ENCODE peak calls at places on chromosomes 3 and 15, in ten cellular contexts. Q is astrocyte of the spinal cord; T is bronchial epithelial cell; A is colonic mucosa; C is amygdala; U is heart left ventricle; J is stimulated activated CD4-positive, alpha-beta T cell treated with anti-CD3 and anti-CD28 coated beads, Interleukin-12 subunit alpha, Interleukin-12 subunit beta, amount 100 ng/mL, for 4 hours; H is glutamatergic neuron; K is foreskin melanocyte; N is MCF 10A. E is an unnamed sample.

GRCh38 chr3:28917895-28918294 is 363.0 kb upstream of the RBMS3 start:
- DNase-seq in U (no peak), H (no peak), J (no peak), N (no peak), T (no peak), Q (no peak), A (no peak), C (no peak), K (no peak), E (no peak)

GRCh38 chr15:65298731-65299130 is 2.9 kb downstream of the RNU5A-1 start:
- DNase-seq in J (no peak), N (no peak), K (no peak), H (no peak), A (no peak), C (no peak), T (no peak), U (no peak), Q (no peak), E (no peak)

GRCh38 chr3:33883538-33884203 is 85.2 kb downstream of the PDCD6IP start:
- DNase-seq in N (peak; percentile 67), J (no peak), T (peak; percentile 50), C (peak; percentile 9), U (no peak), H (no peak), K (peak; percentile 42), A (peak; percentile 30), Q (peak; percentile 53), E (no peak)

GRCh38 chr3:52514576-52514975 is 19.1 kb downstream of the NT5DC2 start:
- DNase-seq in H (no peak), U (no peak), C (no peak), A (no peak), T (no peak), Q (no peak), N (no peak), J (no peak), K (no peak), E (no peak)

GRCh38 chr15:73844356-73844755 is 29.0 kb upstream of the TBC1D21 start:
- DNase-seq in H (no peak), C (no peak), N (no peak), U (no peak), Q (no peak), J (no peak), A (no peak), K (no peak), T (no peak), E (no peak)

GRCh38 chr15:74428970-74429783 is 4.6 kb downstream of the SEMA7A start:
- DNase-seq in A (no peak), J (no peak), H (no peak), N (no peak), Q (no peak), K (no peak), C (no peak), T (no peak), U (no peak), E (no peak)

GRCh38 chr3:143302638-143303171 is 183.1 kb downstream of the CHST2 start:
- DNase-seq in T (peak; percentile 77), A (peak; percentile 20), Q (peak; percentile 72), J (no peak), U (peak; percentile 85), C (no peak), K (peak; percentile 39), N (peak; percentile 91), H (no peak), E (no peak)

GRCh38 chr15:48062476-48062875 is 58.3 kb upstream of the SLC24A5 start:
- DNase-seq in Q (peak; percentile 57), K (no peak), N (peak; percentile 44), H (no peak), C (no peak), T (peak; percentile 27), U (no peak), J (no peak), A (no peak), E (no peak)

GRCh38 chr3:58625196-58625595 is 41.4 kb downstream of the FAM3D start:
- DNase-seq in U (no peak), H (no peak), Q (no peak), T (no peak), J (no peak), N (no peak), A (no peak), K (no peak), C (no peak), E (no peak)

GRCh38 chr15:85711590-85712192 is 83.0 kb downstream of the KLHL25 start:
- DNase-seq in C (no peak), A (no peak), N (no peak), H (no peak), U (no peak), Q (peak; percentile 18), T (no peak), J (no peak), K (no peak), E (no peak)

GRCh38 chr3:128080323-128080898 is 28.2 kb downstream of the SEC61A1 start:
- DNase-seq in A (no peak), Q (peak; percentile 84), H (no peak), C (no peak), K (peak; percentile 61), N (peak; percentile 54), T (peak; percentile 52), U (no peak), J (no peak), E (no peak)

GRCh38 chr15:77819841-77820728 is 187.4 kb upstream of the LINGO1 start:
- DNase-seq in T (no peak), J (no peak), K (no peak), H (peak; percentile 79), N (peak; percentile 26), U (no peak), C (no peak), Q (no peak), A (peak; percentile 29), E (no peak)

GRCh38 chr3:34301313-34301712 is 502.9 kb downstream of the PDCD6IP start:
- DNase-seq in K (no peak), N (no peak), C (no peak), T (no peak), J (no peak), Q (no peak), A (no peak), U (no peak), H (no peak), E (no peak)

GRCh38 chr15:81157939-81158223 is 23.8 kb downstream of the CFAP161 start:
- DNase-seq in T (peak; percentile 89), K (no peak), N (no peak), Q (no peak), A (no peak), C (no peak), H (no peak), J (no peak), U (no peak), E (no peak)

GRCh38 chr3:5426094-5426883 is 238.8 kb downstream of the EDEM1 start:
- DNase-seq in K (peak; percentile 73), H (peak; percentile 94), C (peak; percentile 66), J (peak; percentile 64), T (peak; percentile 54), Q (peak; percentile 67), N (peak; percentile 77), A (peak; percentile 86), U (peak; percentile 86), E (peak; percentile 88)

GRCh38 chr15:33313491-33313890 is 2.7 kb downstream of the RYR3 start:
- DNase-seq in J (no peak), K (no peak), T (peak; percentile 65), C (no peak), H (no peak), N (peak; percentile 16), U (no peak), Q (no peak), A (no peak), E (no peak)

GRCh38 chr3:102006812-102007485 is 157.6 kb downstream of the NFKBIZ start:
- DNase-seq in C (no peak), Q (peak; percentile 99), A (no peak), U (no peak), J (no peak), H (no peak), T (peak; percentile 93), K (peak; percentile 40), N (peak; percentile 74), E (no peak)

GRCh38 chr3:141485578-141486415 is 1.0 kb upstream of the RASA2 start:
- DNase-seq in A (peak; percentile 64), J (no peak), T (peak; percentile 97), U (no peak), K (peak; percentile 15), C (no peak), H (no peak), Q (peak; percentile 63), N (peak; percentile 35), E (no peak)

GRCh38 chr3:17151598-17152373 is 267.0 kb downstream of the PLCL2 start:
- DNase-seq in J (peak; percentile 70), Q (no peak), K (no peak), A (no peak), H (no peak), T (no peak), C (no peak), U (no peak), N (no peak), E (peak; percentile 39)

GRCh38 chr3:42957573-42957972 is 21.5 kb upstream of the GASK1A start:
- DNase-seq in C (no peak), J (no peak), K (no peak), H (no peak), Q (no peak), N (no peak), U (no peak), T (no peak), A (no peak), E (no peak)

GRCh38 chr15:60584355-60585023 is 105.5 kb upstream of the ICE2 start:
- DNase-seq in U (no peak), A (no peak), N (no peak), Q (no peak), H (no peak), K (no peak), C (no peak), J (no peak), T (peak; percentile 70), E (no peak)

GRCh38 chr3:12557472-12558105 is 702 bp downstream of the MKRN2 start:
- DNase-seq in H (no peak), A (no peak), Q (peak; percentile 43), U (no peak), K (peak; percentile 22), C (no peak), T (peak; percentile 61), J (no peak), N (peak; percentile 58), E (no peak)

GRCh38 chr3:52004158-52004787 is 8.6 kb upstream of the RPL29 start:
- DNase-seq in U (peak; percentile 77), T (peak; percentile 17), Q (peak; percentile 46), K (no peak), C (peak; percentile 38), A (no peak), H (peak; percentile 81), J (no peak), N (no peak), E (peak; percentile 83)

GRCh38 chr3:123752228-123752627 is 131.9 kb downstream of the MYLK start:
- DNase-seq in N (no peak), C (no peak), H (no peak), K (no peak), A (peak; percentile 15), U (no peak), J (no peak), T (no peak), Q (no peak), E (no peak)

GRCh38 chr3:165185707-165186327 is 10.4 kb downstream of the SLITRK3 start:
- DNase-seq in C (no peak), J (no peak), Q (peak; percentile 50), K (peak; percentile 37), H (peak; percentile 62), N (peak; percentile 78), A (peak; percentile 72), U (no peak), T (peak; percentile 53), E (peak; percentile 67)

GRCh38 chr3:141305436-141305835 is 62.9 kb upstream of the ZBTB38 start:
- DNase-seq in Q (peak; percentile 68), U (no peak), T (no peak), J (no peak), H (no peak), C (no peak), A (no peak), K (peak; percentile 53), N (peak; percentile 55), E (no peak)

GRCh38 chr3:69541823-69542264 is 156.0 kb upstream of the FRMD4B start:
- DNase-seq in U (peak; percentile 66), N (no peak), A (no peak), K (peak; percentile 40), H (peak; percentile 32), C (no peak), T (no peak), Q (peak; percentile 17), J (no peak), E (peak; percentile 54)

GRCh38 chr3:116265976-116266584 is 179.2 kb downstream of the LSAMP start:
- DNase-seq in K (no peak), H (no peak), U (no peak), J (no peak), Q (no peak), A (no peak), C (no peak), N (no peak), T (no peak), E (no peak)